ENCODE peak calls at places on chromosomes 13 and 19, in nine cellular contexts. O is PC-3; L is EL; F is nucleus accumbens; V is head of caudate nucleus; D is stimulated activated CD8-positive, alpha-beta memory T cell treated with anti-CD3 and anti-CD28 coated beads, Interleukin-12 subunit alpha, Interleukin-12 subunit beta, amount 100 ng/mL, for 1 hour; Q is heart right ventricle; C is amygdala; Y is naive B cell. I is an unnamed sample.

GRCh38 chr19:1616396-1616795 is 11.1 kb upstream of the UQCR11 start:
- DNase-seq in O (no peak), L (peak; percentile 60), F (no peak), V (no peak), D (no peak), Q (no peak), C (no peak), Y (no peak), I (no peak)

GRCh38 chr13:75968103-75968838 is 332.1 kb downstream of the LMO7 start:
- DNase-seq in O (peak; percentile 84), L (peak; percentile 16), F (no peak), V (no peak), D (no peak), Q (no peak), C (no peak), Y (no peak), I (no peak)

GRCh38 chr13:63605962-63606361 is 2190.3 kb upstream of the PCDH20 start:
- DNase-seq in O (no peak), L (peak; percentile 14), F (no peak), V (no peak), D (no peak), Q (no peak), C (no peak), Y (no peak), I (no peak)

GRCh38 chr13:24630851-24631341 is 49.3 kb upstream of the ATP12A start:
- DNase-seq in O (peak; percentile 28), L (no peak), F (no peak), V (no peak), D (no peak), Q (no peak), C (no peak), Y (no peak), I (peak; percentile 75)

GRCh38 chr13:20721454-20722357 is 18.2 kb downstream of the IL17D start:
- DNase-seq in O (peak; percentile 54), L (peak; percentile 82), F (peak; percentile 13), V (peak; percentile 60), D (no peak), Q (peak; percentile 60), C (no peak), Y (peak; percentile 21), I (no peak)

GRCh38 chr13:105464249-105464648 is 1071.2 kb downstream of the EFNB2 start:
- DNase-seq in O (no peak), L (peak; percentile 16), F (no peak), V (no peak), D (no peak), Q (no peak), C (no peak), Y (no peak), I (no peak)

GRCh38 chr19:1206733-1207301 is 1.2 kb downstream of the STK11 start:
- DNase-seq in O (no peak), L (no peak), F (no peak), V (no peak), D (no peak), Q (no peak), C (no peak), Y (peak; percentile 47), I (no peak)

GRCh38 chr13:45468676-45469075 is 3.9 kb downstream of the COG3 start:
- DNase-seq in O (no peak), L (no peak), F (no peak), V (no peak), D (no peak), Q (no peak), C (no peak), Y (no peak), I (no peak)

GRCh38 chr13:41029629-41030028 is 10.5 kb upstream of the ELF1 start:
- DNase-seq in O (peak; percentile 10), L (no peak), F (no peak), V (no peak), D (no peak), Q (no peak), C (no peak), Y (no peak), I (no peak)

GRCh38 chr13:44389856-44390255 is 16.2 kb downstream of the SERP2 start:
- DNase-seq in O (no peak), L (no peak), F (no peak), V (no peak), D (no peak), Q (no peak), C (no peak), Y (no peak), I (no peak)

GRCh38 chr13:94054159-94054558 is 425.3 kb downstream of the DCT start:
- DNase-seq in O (no peak), L (no peak), F (no peak), V (no peak), D (no peak), Q (no peak), C (no peak), Y (no peak), I (no peak)

GRCh38 chr13:109700176-109700575 is 86.2 kb downstream of the IRS2 start:
- DNase-seq in O (peak; percentile 30), L (peak; percentile 62), F (peak; percentile 63), V (peak; percentile 50), D (no peak), Q (peak; percentile 78), C (no peak), Y (peak; percentile 24), I (peak; percentile 41)

GRCh38 chr13:66805657-66806056 is 424.5 kb downstream of the PCDH9 start:
- DNase-seq in O (peak; percentile 38), L (peak; percentile 6), F (no peak), V (no peak), D (no peak), Q (no peak), C (no peak), Y (no peak), I (no peak)

GRCh38 chr19:5676105-5676671 is 4.1 kb downstream of the MICOS13 start:
- DNase-seq in O (no peak), L (no peak), F (no peak), V (no peak), D (no peak), Q (no peak), C (no peak), Y (no peak), I (no peak)

GRCh38 chr19:3272952-3273351 is 48.5 kb downstream of the CELF5 start:
- DNase-seq in O (no peak), L (no peak), F (no peak), V (no peak), D (no peak), Q (no peak), C (no peak), Y (no peak), I (no peak)

GRCh38 chr13:80337011-80337688 is 3.8 kb downstream of the SPRY2 start:
- DNase-seq in O (no peak), L (peak; percentile 26), F (peak; percentile 27), V (peak; percentile 41), D (no peak), Q (no peak), C (peak; percentile 28), Y (no peak), I (peak; percentile 18)

GRCh38 chr13:47437411-47437810 is 540.6 kb upstream of the HTR2A start:
- DNase-seq in O (no peak), L (peak; percentile 59), F (no peak), V (no peak), D (no peak), Q (no peak), C (no peak), Y (no peak), I (no peak)

GRCh38 chr19:45768644-45769053 is 403 bp downstream of the SIX5 start:
- DNase-seq in O (no peak), L (peak; percentile 55), F (no peak), V (no peak), D (no peak), Q (peak; percentile 55), C (no peak), Y (peak; percentile 33), I (no peak)

GRCh38 chr19:12759686-12760085 is 8.1 kb downstream of the BEST2 start:
- DNase-seq in O (no peak), L (no peak), F (no peak), V (no peak), D (no peak), Q (no peak), C (no peak), Y (no peak), I (no peak)

GRCh38 chr13:113547248-113547971 is 37.1 kb upstream of the TFDP1 start:
- DNase-seq in O (no peak), L (peak; percentile 38), F (no peak), V (peak; percentile 14), D (no peak), Q (no peak), C (no peak), Y (no peak), I (no peak)

GRCh38 chr19:3544742-3545668 is 6.0 kb downstream of the TEKTIP1 start:
- DNase-seq in O (peak; percentile 60), L (peak; percentile 58), F (peak; percentile 92), V (peak; percentile 86), D (peak; percentile 66), Q (peak; percentile 83), C (peak; percentile 76), Y (peak; percentile 69), I (no peak)

GRCh38 chr13:107252021-107252420 is 684.1 kb upstream of the ARGLU1 start:
- DNase-seq in O (no peak), L (no peak), F (no peak), V (no peak), D (no peak), Q (no peak), C (no peak), Y (no peak), I (no peak)

GRCh38 chr13:21069561-21070004 is 8.2 kb upstream of the LATS2 start:
- DNase-seq in O (peak; percentile 94), L (peak; percentile 97), F (no peak), V (no peak), D (no peak), Q (no peak), C (no peak), Y (no peak), I (peak; percentile 24)

GRCh38 chr13:38826182-38826813 is 139.4 kb downstream of the FREM2 start:
- DNase-seq in O (no peak), L (no peak), F (no peak), V (no peak), D (no peak), Q (no peak), C (no peak), Y (no peak), I (no peak)

GRCh38 chr13:21742041-21742440 is 71.2 kb downstream of the FGF9 start:
- DNase-seq in O (no peak), L (no peak), F (no peak), V (no peak), D (no peak), Q (no peak), C (no peak), Y (no peak), I (no peak)

GRCh38 chr19:4913996-4914735 is 4.9 kb downstream of the UHRF1 start:
- DNase-seq in O (peak; percentile 19), L (peak; percentile 28), F (no peak), V (no peak), D (no peak), Q (no peak), C (no peak), Y (no peak), I (peak; percentile 13)

GRCh38 chr13:26377038-26377437 is 123.1 kb downstream of the CDK8 start:
- DNase-seq in O (peak; percentile 44), L (peak; percentile 36), F (peak; percentile 17), V (no peak), D (no peak), Q (no peak), C (no peak), Y (no peak), I (peak; percentile 48)

GRCh38 chr13:30196025-30196424 is 111.3 kb downstream of the KATNAL1 start:
- DNase-seq in O (peak; percentile 2), L (peak; percentile 25), F (no peak), V (no peak), D (no peak), Q (no peak), C (no peak), Y (no peak), I (no peak)

GRCh38 chr13:30410705-30411125 is 11.6 kb upstream of the UBE2L5 start:
- DNase-seq in O (no peak), L (peak; percentile 30), F (no peak), V (no peak), D (no peak), Q (no peak), C (no peak), Y (no peak), I (no peak)

GRCh38 chr13:113834496-113835200 is 29.2 kb downstream of the GAS6 start:
- DNase-seq in O (no peak), L (no peak), F (no peak), V (no peak), D (no peak), Q (peak; percentile 14), C (no peak), Y (no peak), I (no peak)

GRCh38 chr19:2287585-2287984 is 5.6 kb upstream of the PEAK3 start:
- DNase-seq in O (no peak), L (no peak), F (no peak), V (no peak), D (no peak), Q (no peak), C (no peak), Y (no peak), I (no peak)